ENCODE peak calls at places on chromosomes 1 and 21, in five cellular contexts. B is HuH-7, P is HFF-Myc, R is Caki2, F is HuH-7.5. K is an unnamed sample.

GRCh38 chr1:177780096-177780700 is 189.7 kb downstream of the SEC16B start:
- DNase-seq in B (peak), P (peak), R (peak), F (peak), K (no peak)

GRCh38 chr1:39900662-39901485 is 843 bp downstream of the MYCL start:
- DNase-seq in B (peak), P (no peak), R (peak), F (no peak), K (peak)

GRCh38 chr1:3350441-3351261 is 103.8 kb upstream of the ARHGEF16 start:
- DNase-seq in B (no peak), P (no peak), R (no peak), F (no peak), K (no peak)

GRCh38 chr1:119133987-119134386 is 6.5 kb downstream of the WARS2 start:
- DNase-seq in B (no peak), P (no peak), R (no peak), F (no peak), K (no peak)

GRCh38 chr1:18632711-18633427 is 2.2 kb downstream of the PAX7 start:
- DNase-seq in B (no peak), P (no peak), R (no peak), F (no peak), K (no peak)

GRCh38 chr1:234322979-234323378 is 50.3 kb upstream of the COA6 start:
- DNase-seq in B (peak), P (no peak), R (no peak), F (peak), K (peak)

GRCh38 chr1:60960846-60961542 is 121.4 kb upstream of the NFIA start:
- DNase-seq in B (no peak), P (no peak), R (no peak), F (no peak), K (peak)

GRCh38 chr1:112718691-112719418 is 3.7 kb upstream of the PPM1J start:
- DNase-seq in B (peak), P (no peak), R (peak), F (peak), K (peak)

GRCh38 chr1:16207318-16208269 is 4.9 kb downstream of the ARHGEF19 start:
- DNase-seq in B (no peak), P (no peak), R (no peak), F (no peak), K (peak)

GRCh38 chr1:215156232-215156631 is 73.7 kb downstream of the KCNK2 start:
- DNase-seq in B (no peak), P (no peak), R (no peak), F (no peak), K (no peak)

GRCh38 chr1:210231846-210232523 is 611 bp upstream of the SERTAD4 start:
- DNase-seq in B (no peak), P (peak), R (no peak), F (no peak), K (no peak)

GRCh38 chr1:1433804-1434130 is 1.7 kb upstream of the VWA1 start:
- DNase-seq in B (no peak), P (no peak), R (no peak), F (no peak), K (no peak)

GRCh38 chr21:41425954-41426655 is at the start of gene MX1:
- DNase-seq in B (peak), P (no peak), R (no peak), F (peak), K (no peak)

GRCh38 chr1:185045793-185046441 is 559 bp downstream of the RNF2 start:
- DNase-seq in B (peak), P (no peak), R (peak), F (peak), K (peak)

GRCh38 chr1:162976628-162977027 is 92.5 kb upstream of the RGS4 start:
- DNase-seq in B (no peak), P (no peak), R (no peak), F (no peak), K (no peak)

GRCh38 chr1:198674009-198674408 is 35.2 kb downstream of the PTPRC start:
- DNase-seq in B (no peak), P (no peak), R (no peak), F (no peak), K (no peak)

GRCh38 chr1:54973205-54973921 is 7.1 kb upstream of the TMEM61 start:
- DNase-seq in B (peak), P (no peak), R (no peak), F (no peak), K (no peak)

GRCh38 chr21:36024782-36025181 is 35.5 kb downstream of the SETD4 start:
- DNase-seq in B (no peak), P (no peak), R (no peak), F (no peak), K (no peak)

GRCh38 chr1:54667797-54668196 is 26.2 kb downstream of the MROH7 start:
- DNase-seq in B (no peak), P (no peak), R (no peak), F (no peak), K (no peak)

GRCh38 chr1:198519639-198520501 is 20.6 kb downstream of the ATP6V1G3 start:
- DNase-seq in B (no peak), P (no peak), R (no peak), F (no peak), K (no peak)

GRCh38 chr1:106912146-106912545 is 144.3 kb upstream of the PRMT6 start:
- DNase-seq in B (no peak), P (no peak), R (no peak), F (no peak), K (no peak)

GRCh38 chr1:25050165-25050564 is 120.1 kb upstream of the RUNX3 start:
- DNase-seq in B (no peak), P (no peak), R (no peak), F (no peak), K (no peak)

GRCh38 chr21:33403786-33404571 is 766 bp downstream of the IFNGR2 start:
- DNase-seq in B (no peak), P (no peak), R (peak), F (peak), K (peak)

GRCh38 chr1:62358974-62359373 is 39.7 kb upstream of the KANK4 start:
- DNase-seq in B (no peak), P (no peak), R (no peak), F (no peak), K (no peak)

GRCh38 chr1:211352985-211353515 is 26.4 kb downstream of the TRAF5 start:
- DNase-seq in B (peak), P (no peak), R (peak), F (no peak), K (peak)

GRCh38 chr1:1429671-1430073 is 5.8 kb upstream of the VWA1 start:
- DNase-seq in B (peak), P (no peak), R (no peak), F (peak), K (no peak)

GRCh38 chr1:164779376-164779775 is 220.4 kb downstream of the PBX1 start:
- DNase-seq in B (no peak), P (no peak), R (no peak), F (no peak), K (no peak)

GRCh38 chr1:56709269-56709880 is 64.3 kb downstream of the PRKAA2 start:
- DNase-seq in B (peak), P (peak), R (peak), F (peak), K (peak)

GRCh38 chr1:192566657-192567056 is 8.9 kb upstream of the RGS1 start:
- DNase-seq in B (no peak), P (no peak), R (no peak), F (no peak), K (no peak)

GRCh38 chr1:39196244-39197215 is 8.0 kb upstream of the MACF1 start:
- DNase-seq in B (no peak), P (no peak), R (no peak), F (no peak), K (peak)

GRCh38 chr1:218971166-218971565 is 202.5 kb upstream of the LYPLAL1 start:
- DNase-seq in B (no peak), P (no peak), R (no peak), F (no peak), K (no peak)

K was measured in K562.